ENCODE peak calls at places on chromosomes 3 and 15, in six cellular contexts. One of them, this sample, is unnamed.

GRCh38 chr15:59532770-59533379 is 78.7 kb upstream of the GCNT3 start:
- DNase-seq in activated gamma-delta T cell treated with Interleukin-2 at 50 U/mL for 16 hours: no peak
- DNase-seq in stimulated activated naive B cell treated with anti-CD40 and anti-IgM and Interleukin-4, amounts not matched to agents 10 μg/mL and 1 μg/mL and 100 μg/mL, for 72 hours: peak; percentile 12
- DNase-seq in cardiac septum: no peak
- DNase-seq in stimulated activated CD8-positive, alpha-beta memory T cell treated with anti-CD3 and anti-CD28 coated beads, Interleukin-2, amount 100 ng/mL, for 1 hour: no peak
- DNase-seq in HFF-Myc: no peak
- DNase-seq in this sample: no peak

GRCh38 chr15:38490231-38490630 is 36.3 kb downstream of the FAM98B start:
- DNase-seq in activated gamma-delta T cell treated with Interleukin-2 at 50 U/mL for 16 hours: no peak
- DNase-seq in cardiac septum: no peak
- DNase-seq in stimulated activated naive B cell treated with anti-CD40 and anti-IgM and Interleukin-4, amounts not matched to agents 10 μg/mL and 1 μg/mL and 100 μg/mL, for 72 hours: no peak
- DNase-seq in HFF-Myc: no peak
- DNase-seq in stimulated activated CD8-positive, alpha-beta memory T cell treated with anti-CD3 and anti-CD28 coated beads, Interleukin-2, amount 100 ng/mL, for 1 hour: no peak
- DNase-seq in this sample: no peak

GRCh38 chr3:189988854-189989253 is 131.8 kb downstream of the P3H2 start:
- DNase-seq in stimulated activated CD8-positive, alpha-beta memory T cell treated with anti-CD3 and anti-CD28 coated beads, Interleukin-2, amount 100 ng/mL, for 1 hour: no peak
- DNase-seq in HFF-Myc: no peak
- DNase-seq in stimulated activated naive B cell treated with anti-CD40 and anti-IgM and Interleukin-4, amounts not matched to agents 10 μg/mL and 1 μg/mL and 100 μg/mL, for 72 hours: no peak
- DNase-seq in cardiac septum: no peak
- DNase-seq in activated gamma-delta T cell treated with Interleukin-2 at 50 U/mL for 16 hours: no peak
- DNase-seq in this sample: no peak

GRCh38 chr15:39287322-39288195 is 293.3 kb upstream of the THBS1 start:
- DNase-seq in activated gamma-delta T cell treated with Interleukin-2 at 50 U/mL for 16 hours: no peak
- DNase-seq in stimulated activated CD8-positive, alpha-beta memory T cell treated with anti-CD3 and anti-CD28 coated beads, Interleukin-2, amount 100 ng/mL, for 1 hour: no peak
- DNase-seq in HFF-Myc: no peak
- DNase-seq in cardiac septum: no peak
- DNase-seq in stimulated activated naive B cell treated with anti-CD40 and anti-IgM and Interleukin-4, amounts not matched to agents 10 μg/mL and 1 μg/mL and 100 μg/mL, for 72 hours: no peak
- DNase-seq in this sample: no peak

GRCh38 chr3:80087769-80088168 is 320.0 kb upstream of the ROBO1 start:
- DNase-seq in cardiac septum: no peak
- DNase-seq in stimulated activated CD8-positive, alpha-beta memory T cell treated with anti-CD3 and anti-CD28 coated beads, Interleukin-2, amount 100 ng/mL, for 1 hour: no peak
- DNase-seq in HFF-Myc: no peak
- DNase-seq in activated gamma-delta T cell treated with Interleukin-2 at 50 U/mL for 16 hours: no peak
- DNase-seq in stimulated activated naive B cell treated with anti-CD40 and anti-IgM and Interleukin-4, amounts not matched to agents 10 μg/mL and 1 μg/mL and 100 μg/mL, for 72 hours: no peak
- DNase-seq in this sample: no peak

GRCh38 chr3:139308156-139309017 is 35.4 kb upstream of the MRPS22 start:
- DNase-seq in stimulated activated CD8-positive, alpha-beta memory T cell treated with anti-CD3 and anti-CD28 coated beads, Interleukin-2, amount 100 ng/mL, for 1 hour: no peak
- DNase-seq in stimulated activated naive B cell treated with anti-CD40 and anti-IgM and Interleukin-4, amounts not matched to agents 10 μg/mL and 1 μg/mL and 100 μg/mL, for 72 hours: no peak
- DNase-seq in cardiac septum: no peak
- DNase-seq in activated gamma-delta T cell treated with Interleukin-2 at 50 U/mL for 16 hours: no peak
- DNase-seq in HFF-Myc: no peak
- DNase-seq in this sample: no peak

GRCh38 chr3:188573286-188573928 is 419.4 kb downstream of the LPP start:
- DNase-seq in activated gamma-delta T cell treated with Interleukin-2 at 50 U/mL for 16 hours: no peak
- DNase-seq in stimulated activated naive B cell treated with anti-CD40 and anti-IgM and Interleukin-4, amounts not matched to agents 10 μg/mL and 1 μg/mL and 100 μg/mL, for 72 hours: no peak
- DNase-seq in stimulated activated CD8-positive, alpha-beta memory T cell treated with anti-CD3 and anti-CD28 coated beads, Interleukin-2, amount 100 ng/mL, for 1 hour: no peak
- DNase-seq in HFF-Myc: no peak
- DNase-seq in cardiac septum: no peak
- DNase-seq in this sample: no peak

GRCh38 chr3:73604491-73604890 is 20.2 kb downstream of the PDZRN3 start:
- DNase-seq in stimulated activated naive B cell treated with anti-CD40 and anti-IgM and Interleukin-4, amounts not matched to agents 10 μg/mL and 1 μg/mL and 100 μg/mL, for 72 hours: no peak
- DNase-seq in activated gamma-delta T cell treated with Interleukin-2 at 50 U/mL for 16 hours: no peak
- DNase-seq in stimulated activated CD8-positive, alpha-beta memory T cell treated with anti-CD3 and anti-CD28 coated beads, Interleukin-2, amount 100 ng/mL, for 1 hour: no peak
- DNase-seq in HFF-Myc: no peak
- DNase-seq in cardiac septum: no peak
- DNase-seq in this sample: no peak

GRCh38 chr15:48674876-48675275 is 29.4 kb upstream of the FBN1 start:
- DNase-seq in stimulated activated naive B cell treated with anti-CD40 and anti-IgM and Interleukin-4, amounts not matched to agents 10 μg/mL and 1 μg/mL and 100 μg/mL, for 72 hours: no peak
- DNase-seq in stimulated activated CD8-positive, alpha-beta memory T cell treated with anti-CD3 and anti-CD28 coated beads, Interleukin-2, amount 100 ng/mL, for 1 hour: no peak
- DNase-seq in activated gamma-delta T cell treated with Interleukin-2 at 50 U/mL for 16 hours: no peak
- DNase-seq in cardiac septum: no peak
- DNase-seq in HFF-Myc: no peak
- DNase-seq in this sample: no peak

GRCh38 chr3:36777424-36778218 is 13.3 kb upstream of the DCLK3 start:
- DNase-seq in HFF-Myc: no peak
- DNase-seq in stimulated activated CD8-positive, alpha-beta memory T cell treated with anti-CD3 and anti-CD28 coated beads, Interleukin-2, amount 100 ng/mL, for 1 hour: no peak
- DNase-seq in cardiac septum: no peak
- DNase-seq in activated gamma-delta T cell treated with Interleukin-2 at 50 U/mL for 16 hours: no peak
- DNase-seq in stimulated activated naive B cell treated with anti-CD40 and anti-IgM and Interleukin-4, amounts not matched to agents 10 μg/mL and 1 μg/mL and 100 μg/mL, for 72 hours: no peak
- DNase-seq in this sample: no peak

GRCh38 chr3:32815812-32816438 is 1.9 kb upstream of the TRIM71 start:
- DNase-seq in cardiac septum: no peak
- DNase-seq in HFF-Myc: no peak
- DNase-seq in stimulated activated naive B cell treated with anti-CD40 and anti-IgM and Interleukin-4, amounts not matched to agents 10 μg/mL and 1 μg/mL and 100 μg/mL, for 72 hours: no peak
- DNase-seq in activated gamma-delta T cell treated with Interleukin-2 at 50 U/mL for 16 hours: no peak
- DNase-seq in stimulated activated CD8-positive, alpha-beta memory T cell treated with anti-CD3 and anti-CD28 coated beads, Interleukin-2, amount 100 ng/mL, for 1 hour: no peak
- DNase-seq in this sample: no peak

GRCh38 chr3:37546876-37547275 is 314.8 kb upstream of the CTDSPL start:
- DNase-seq in stimulated activated naive B cell treated with anti-CD40 and anti-IgM and Interleukin-4, amounts not matched to agents 10 μg/mL and 1 μg/mL and 100 μg/mL, for 72 hours: no peak
- DNase-seq in cardiac septum: no peak
- DNase-seq in stimulated activated CD8-positive, alpha-beta memory T cell treated with anti-CD3 and anti-CD28 coated beads, Interleukin-2, amount 100 ng/mL, for 1 hour: no peak
- DNase-seq in HFF-Myc: no peak
- DNase-seq in activated gamma-delta T cell treated with Interleukin-2 at 50 U/mL for 16 hours: no peak
- DNase-seq in this sample: no peak

GRCh38 chr3:186425788-186426730 is 64.0 kb upstream of the DGKG start:
- DNase-seq in stimulated activated CD8-positive, alpha-beta memory T cell treated with anti-CD3 and anti-CD28 coated beads, Interleukin-2, amount 100 ng/mL, for 1 hour: no peak
- DNase-seq in cardiac septum: no peak
- DNase-seq in stimulated activated naive B cell treated with anti-CD40 and anti-IgM and Interleukin-4, amounts not matched to agents 10 μg/mL and 1 μg/mL and 100 μg/mL, for 72 hours: no peak
- DNase-seq in activated gamma-delta T cell treated with Interleukin-2 at 50 U/mL for 16 hours: no peak
- DNase-seq in HFF-Myc: peak; percentile 53
- DNase-seq in this sample: no peak

GRCh38 chr3:17841190-17841828 is 98.9 kb upstream of the TBC1D5 start:
- DNase-seq in activated gamma-delta T cell treated with Interleukin-2 at 50 U/mL for 16 hours: peak; percentile 66
- DNase-seq in stimulated activated CD8-positive, alpha-beta memory T cell treated with anti-CD3 and anti-CD28 coated beads, Interleukin-2, amount 100 ng/mL, for 1 hour: peak; percentile 38
- DNase-seq in stimulated activated naive B cell treated with anti-CD40 and anti-IgM and Interleukin-4, amounts not matched to agents 10 μg/mL and 1 μg/mL and 100 μg/mL, for 72 hours: peak; percentile 53
- DNase-seq in HFF-Myc: peak; percentile 17
- DNase-seq in cardiac septum: peak; percentile 88
- DNase-seq in this sample: peak; percentile 75

GRCh38 chr15:68814596-68814995 is 6.1 kb downstream of the ANP32A start:
- DNase-seq in activated gamma-delta T cell treated with Interleukin-2 at 50 U/mL for 16 hours: no peak
- DNase-seq in cardiac septum: no peak
- DNase-seq in stimulated activated naive B cell treated with anti-CD40 and anti-IgM and Interleukin-4, amounts not matched to agents 10 μg/mL and 1 μg/mL and 100 μg/mL, for 72 hours: no peak
- DNase-seq in stimulated activated CD8-positive, alpha-beta memory T cell treated with anti-CD3 and anti-CD28 coated beads, Interleukin-2, amount 100 ng/mL, for 1 hour: no peak
- DNase-seq in HFF-Myc: no peak
- DNase-seq in this sample: no peak

GRCh38 chr15:65550681-65551098 is 20.4 kb downstream of the HACD3 start:
- DNase-seq in activated gamma-delta T cell treated with Interleukin-2 at 50 U/mL for 16 hours: no peak
- DNase-seq in HFF-Myc: no peak
- DNase-seq in stimulated activated naive B cell treated with anti-CD40 and anti-IgM and Interleukin-4, amounts not matched to agents 10 μg/mL and 1 μg/mL and 100 μg/mL, for 72 hours: no peak
- DNase-seq in cardiac septum: no peak
- DNase-seq in stimulated activated CD8-positive, alpha-beta memory T cell treated with anti-CD3 and anti-CD28 coated beads, Interleukin-2, amount 100 ng/mL, for 1 hour: no peak
- DNase-seq in this sample: no peak

GRCh38 chr3:159835126-159835525 is 153.5 kb upstream of the IL12A start:
- DNase-seq in HFF-Myc: no peak
- DNase-seq in stimulated activated CD8-positive, alpha-beta memory T cell treated with anti-CD3 and anti-CD28 coated beads, Interleukin-2, amount 100 ng/mL, for 1 hour: no peak
- DNase-seq in activated gamma-delta T cell treated with Interleukin-2 at 50 U/mL for 16 hours: no peak
- DNase-seq in stimulated activated naive B cell treated with anti-CD40 and anti-IgM and Interleukin-4, amounts not matched to agents 10 μg/mL and 1 μg/mL and 100 μg/mL, for 72 hours: no peak
- DNase-seq in cardiac septum: no peak
- DNase-seq in this sample: no peak

GRCh38 chr3:5013021-5013906 is 34.0 kb downstream of the BHLHE40 start:
- DNase-seq in stimulated activated CD8-positive, alpha-beta memory T cell treated with anti-CD3 and anti-CD28 coated beads, Interleukin-2, amount 100 ng/mL, for 1 hour: no peak
- DNase-seq in activated gamma-delta T cell treated with Interleukin-2 at 50 U/mL for 16 hours: no peak
- DNase-seq in HFF-Myc: no peak
- DNase-seq in stimulated activated naive B cell treated with anti-CD40 and anti-IgM and Interleukin-4, amounts not matched to agents 10 μg/mL and 1 μg/mL and 100 μg/mL, for 72 hours: peak; percentile 62
- DNase-seq in cardiac septum: no peak
- DNase-seq in this sample: no peak

GRCh38 chr15:27059610-27060202 is 88.7 kb downstream of the GABRG3 start:
- DNase-seq in stimulated activated naive B cell treated with anti-CD40 and anti-IgM and Interleukin-4, amounts not matched to agents 10 μg/mL and 1 μg/mL and 100 μg/mL, for 72 hours: peak; percentile 23
- DNase-seq in HFF-Myc: peak; percentile 19
- DNase-seq in stimulated activated CD8-positive, alpha-beta memory T cell treated with anti-CD3 and anti-CD28 coated beads, Interleukin-2, amount 100 ng/mL, for 1 hour: no peak
- DNase-seq in cardiac septum: no peak
- DNase-seq in activated gamma-delta T cell treated with Interleukin-2 at 50 U/mL for 16 hours: no peak
- DNase-seq in this sample: no peak

GRCh38 chr3:99789322-99789721 is 28.3 kb upstream of the CMSS1 start:
- DNase-seq in HFF-Myc: peak; percentile 52
- DNase-seq in stimulated activated CD8-positive, alpha-beta memory T cell treated with anti-CD3 and anti-CD28 coated beads, Interleukin-2, amount 100 ng/mL, for 1 hour: no peak
- DNase-seq in activated gamma-delta T cell treated with Interleukin-2 at 50 U/mL for 16 hours: no peak
- DNase-seq in cardiac septum: no peak
- DNase-seq in stimulated activated naive B cell treated with anti-CD40 and anti-IgM and Interleukin-4, amounts not matched to agents 10 μg/mL and 1 μg/mL and 100 μg/mL, for 72 hours: no peak
- DNase-seq in this sample: no peak

GRCh38 chr3:194166682-194167479 is 30.9 kb downstream of the HES1 start:
- DNase-seq in HFF-Myc: no peak
- DNase-seq in cardiac septum: no peak
- DNase-seq in activated gamma-delta T cell treated with Interleukin-2 at 50 U/mL for 16 hours: no peak
- DNase-seq in stimulated activated CD8-positive, alpha-beta memory T cell treated with anti-CD3 and anti-CD28 coated beads, Interleukin-2, amount 100 ng/mL, for 1 hour: no peak
- DNase-seq in stimulated activated naive B cell treated with anti-CD40 and anti-IgM and Interleukin-4, amounts not matched to agents 10 μg/mL and 1 μg/mL and 100 μg/mL, for 72 hours: no peak
- DNase-seq in this sample: no peak

GRCh38 chr15:38531509-38531908 is 33.1 kb downstream of the RASGRP1 start:
- DNase-seq in cardiac septum: no peak
- DNase-seq in HFF-Myc: no peak
- DNase-seq in activated gamma-delta T cell treated with Interleukin-2 at 50 U/mL for 16 hours: no peak
- DNase-seq in stimulated activated naive B cell treated with anti-CD40 and anti-IgM and Interleukin-4, amounts not matched to agents 10 μg/mL and 1 μg/mL and 100 μg/mL, for 72 hours: no peak
- DNase-seq in stimulated activated CD8-positive, alpha-beta memory T cell treated with anti-CD3 and anti-CD28 coated beads, Interleukin-2, amount 100 ng/mL, for 1 hour: no peak
- DNase-seq in this sample: no peak

GRCh38 chr3:33957176-33957575 is 158.7 kb downstream of the PDCD6IP start:
- DNase-seq in stimulated activated CD8-positive, alpha-beta memory T cell treated with anti-CD3 and anti-CD28 coated beads, Interleukin-2, amount 100 ng/mL, for 1 hour: no peak
- DNase-seq in cardiac septum: no peak
- DNase-seq in HFF-Myc: no peak
- DNase-seq in stimulated activated naive B cell treated with anti-CD40 and anti-IgM and Interleukin-4, amounts not matched to agents 10 μg/mL and 1 μg/mL and 100 μg/mL, for 72 hours: no peak
- DNase-seq in activated gamma-delta T cell treated with Interleukin-2 at 50 U/mL for 16 hours: no peak
- DNase-seq in this sample: no peak